ENCODE peak calls at places on chromosomes 4 and X, in six cellular contexts. One of them, this sample, is unnamed.

GRCh38 chr4:165164257-165164656 is 43.1 kb upstream of the KLHL2 start:
- DNase-seq in right cardiac atrium: no peak
- DNase-seq in NCI-H446 treated with DMSO at 0.1 percent for 48 hours: no peak
- DNase-seq in epithelial cell of prostate: no peak
- DNase-seq in IMR-90: no peak
- DNase-seq in fibroblast of the conjunctiva: no peak
- DNase-seq in this sample: no peak

GRCh38 chr4:48780867-48781219 is 764 bp upstream of the FRYL start:
- DNase-seq in fibroblast of the conjunctiva: peak; percentile 18
- DNase-seq in IMR-90: peak; percentile 43
- DNase-seq in epithelial cell of prostate: no peak
- DNase-seq in right cardiac atrium: peak; percentile 55
- DNase-seq in NCI-H446 treated with DMSO at 0.1 percent for 48 hours: peak; percentile 57
- DNase-seq in this sample: no peak

GRCh38 chrX:68912113-68912980 is 83.5 kb downstream of the EFNB1 start:
- DNase-seq in right cardiac atrium: peak; percentile 69
- DNase-seq in IMR-90: no peak
- DNase-seq in NCI-H446 treated with DMSO at 0.1 percent for 48 hours: no peak
- DNase-seq in fibroblast of the conjunctiva: no peak
- DNase-seq in epithelial cell of prostate: no peak
- DNase-seq in this sample: peak; percentile 50

GRCh38 chr4:24226667-24227066 is 336.8 kb upstream of the PPARGC1A start:
- DNase-seq in IMR-90: peak; percentile 72
- DNase-seq in right cardiac atrium: no peak
- DNase-seq in fibroblast of the conjunctiva: no peak
- DNase-seq in NCI-H446 treated with DMSO at 0.1 percent for 48 hours: no peak
- DNase-seq in epithelial cell of prostate: no peak
- DNase-seq in this sample: no peak

GRCh38 chrX:134836497-134836968 is 154.3 kb upstream of the SMIM10 start:
- DNase-seq in fibroblast of the conjunctiva: peak; percentile 8
- DNase-seq in epithelial cell of prostate: peak; percentile 0
- DNase-seq in NCI-H446 treated with DMSO at 0.1 percent for 48 hours: no peak
- DNase-seq in right cardiac atrium: no peak
- DNase-seq in IMR-90: peak; percentile 45
- DNase-seq in this sample: no peak

GRCh38 chr4:152065545-152065944 is 304.7 kb upstream of the GATB start:
- DNase-seq in NCI-H446 treated with DMSO at 0.1 percent for 48 hours: no peak
- DNase-seq in IMR-90: no peak
- DNase-seq in right cardiac atrium: no peak
- DNase-seq in fibroblast of the conjunctiva: no peak
- DNase-seq in epithelial cell of prostate: no peak
- DNase-seq in this sample: no peak

GRCh38 chr4:126375462-126376054 is 1060.8 kb downstream of the FAT4 start:
- DNase-seq in epithelial cell of prostate: no peak
- DNase-seq in NCI-H446 treated with DMSO at 0.1 percent for 48 hours: no peak
- DNase-seq in right cardiac atrium: no peak
- DNase-seq in IMR-90: no peak
- DNase-seq in fibroblast of the conjunctiva: no peak
- DNase-seq in this sample: no peak

GRCh38 chr4:73308286-73308685 is 49.7 kb upstream of the ANKRD17 start:
- DNase-seq in epithelial cell of prostate: no peak
- DNase-seq in IMR-90: peak; percentile 61
- DNase-seq in fibroblast of the conjunctiva: no peak
- DNase-seq in right cardiac atrium: no peak
- DNase-seq in NCI-H446 treated with DMSO at 0.1 percent for 48 hours: peak; percentile 17
- DNase-seq in this sample: no peak

GRCh38 chrX:93591398-93591797 is 82.0 kb downstream of the NAP1L3 start:
- DNase-seq in right cardiac atrium: no peak
- DNase-seq in epithelial cell of prostate: no peak
- DNase-seq in NCI-H446 treated with DMSO at 0.1 percent for 48 hours: no peak
- DNase-seq in IMR-90: no peak
- DNase-seq in fibroblast of the conjunctiva: no peak
- DNase-seq in this sample: no peak

GRCh38 chr4:65046496-65047101 is 623.7 kb downstream of the EPHA5 start:
- DNase-seq in NCI-H446 treated with DMSO at 0.1 percent for 48 hours: peak; percentile 93
- DNase-seq in epithelial cell of prostate: peak; percentile 27
- DNase-seq in fibroblast of the conjunctiva: no peak
- DNase-seq in IMR-90: no peak
- DNase-seq in right cardiac atrium: no peak
- DNase-seq in this sample: no peak

GRCh38 chrX:23822397-23822796 is 39.4 kb downstream of the SAT1 start:
- DNase-seq in NCI-H446 treated with DMSO at 0.1 percent for 48 hours: no peak
- DNase-seq in right cardiac atrium: no peak
- DNase-seq in epithelial cell of prostate: no peak
- DNase-seq in IMR-90: peak; percentile 57
- DNase-seq in fibroblast of the conjunctiva: no peak
- DNase-seq in this sample: no peak

GRCh38 chr4:82708982-82709381 is 89.6 kb downstream of the SCD5 start:
- DNase-seq in IMR-90: no peak
- DNase-seq in NCI-H446 treated with DMSO at 0.1 percent for 48 hours: no peak
- DNase-seq in epithelial cell of prostate: no peak
- DNase-seq in right cardiac atrium: no peak
- DNase-seq in fibroblast of the conjunctiva: no peak
- DNase-seq in this sample: no peak

GRCh38 chrX:111047575-111047974 is 48.4 kb upstream of the PAK3 start:
- DNase-seq in epithelial cell of prostate: no peak
- DNase-seq in NCI-H446 treated with DMSO at 0.1 percent for 48 hours: no peak
- DNase-seq in IMR-90: no peak
- DNase-seq in right cardiac atrium: no peak
- DNase-seq in fibroblast of the conjunctiva: no peak
- DNase-seq in this sample: no peak

GRCh38 chr4:95304898-95305297 is 243.9 kb downstream of the UNC5C start:
- DNase-seq in fibroblast of the conjunctiva: no peak
- DNase-seq in NCI-H446 treated with DMSO at 0.1 percent for 48 hours: no peak
- DNase-seq in right cardiac atrium: no peak
- DNase-seq in IMR-90: peak; percentile 7
- DNase-seq in epithelial cell of prostate: peak; percentile 58
- DNase-seq in this sample: no peak

This sample was measured in H1.